ENCODE peak calls at places on chromosomes 11 and 22, in ten cellular contexts. I is left lung, D is left ventricle myocardium inferior, R is lower leg skin, U is GM23338, Q is upper lobe of right lung, W is retinal pigment epithelial cell, K is foreskin fibroblast, V is brain microvascular endothelial cell, Z is right cardiac atrium. O is an unnamed sample.

GRCh38 chr11:2317354-2318050 is 15.7 kb downstream of the TSPAN32 start:
- DNase-seq in Q (peak), V (no peak), Z (no peak), W (no peak), R (peak), K (no peak), U (no peak), I (peak), D (no peak), O (no peak)

GRCh38 chr22:46914916-46915894 is 152.8 kb downstream of the TBC1D22A start:
- DNase-seq in K (no peak), Q (no peak), I (no peak), Z (no peak), U (no peak), D (no peak), W (no peak), V (no peak), R (peak), O (no peak)

GRCh38 chr22:48742191-48742555 is 1085.5 kb downstream of the BRD1 start:
- DNase-seq in Z (no peak), I (no peak), U (no peak), W (no peak), Q (no peak), R (peak), V (no peak), K (no peak), D (no peak), O (no peak)

GRCh38 chr22:29148036-29148435 is 57.7 kb upstream of the EMID1 start:
- DNase-seq in U (no peak), I (no peak), V (no peak), R (no peak), Z (no peak), D (no peak), K (no peak), Q (peak), W (no peak), O (no peak)

GRCh38 chr11:15489281-15489680 is 374.6 kb downstream of the INSC start:
- DNase-seq in W (no peak), D (no peak), V (no peak), Z (no peak), I (no peak), R (no peak), U (no peak), Q (no peak), K (no peak), O (no peak)

GRCh38 chr22:42228480-42228879 is 42.0 kb downstream of the TCF20 start:
- DNase-seq in Z (no peak), D (no peak), I (no peak), U (no peak), R (no peak), Q (no peak), W (no peak), V (no peak), K (no peak), O (no peak)

GRCh38 chr22:31192513-31192912 is 19.6 kb upstream of the LIMK2 start:
- DNase-seq in D (no peak), R (no peak), Q (no peak), I (no peak), K (peak), Z (no peak), U (no peak), V (no peak), W (no peak), O (peak)

GRCh38 chr11:92941676-92942571 is 27.5 kb upstream of the MTNR1B start:
- DNase-seq in K (peak), D (no peak), R (no peak), Q (no peak), V (peak), W (no peak), I (no peak), U (peak), Z (no peak), O (peak)

GRCh38 chr11:8794677-8795103 is 112.1 kb downstream of the RPL27A start:
- DNase-seq in R (no peak), W (no peak), I (no peak), V (no peak), D (no peak), U (peak), Q (no peak), K (no peak), Z (no peak), O (no peak)

GRCh38 chr11:45030778-45031177 is 80.1 kb upstream of the TP53I11 start:
- DNase-seq in Q (no peak), W (no peak), D (no peak), V (no peak), R (no peak), Z (no peak), K (no peak), U (no peak), I (no peak), O (no peak)

GRCh38 chr11:122020902-122021301 is 95.1 kb downstream of the BLID start:
- DNase-seq in D (no peak), K (peak), R (no peak), V (peak), Z (no peak), Q (no peak), I (no peak), U (peak), W (no peak), O (no peak)

GRCh38 chr11:121590772-121591404 is 138.1 kb upstream of the SORL1-AS1 start:
- DNase-seq in W (no peak), K (no peak), Q (no peak), D (no peak), I (no peak), V (no peak), Z (no peak), R (no peak), U (no peak), O (no peak)

GRCh38 chr11:32333335-32333991 is 101.9 kb downstream of the WT1 start:
- DNase-seq in R (peak), D (peak), I (peak), Z (peak), U (peak), W (no peak), K (peak), Q (peak), V (peak), O (peak)

GRCh38 chr11:128759597-128759996 is 65.7 kb downstream of the FLI1 start:
- DNase-seq in K (peak), Z (no peak), U (no peak), V (peak), W (no peak), R (no peak), Q (no peak), D (no peak), I (no peak), O (no peak)

GRCh38 chr11:117761993-117762392 is 35.0 kb downstream of the DSCAML1 start:
- DNase-seq in I (no peak), D (no peak), Q (no peak), W (no peak), R (no peak), Z (no peak), K (no peak), V (no peak), U (no peak), O (no peak)

GRCh38 chr11:73047773-73048371 is 94.2 kb downstream of the FCHSD2 start:
- DNase-seq in W (no peak), K (no peak), U (peak), R (no peak), Z (no peak), V (no peak), Q (no peak), I (no peak), D (no peak), O (peak)

GRCh38 chr11:19811391-19811790 is 98.8 kb downstream of the NAV2 start:
- DNase-seq in W (no peak), D (no peak), K (no peak), Z (no peak), I (no peak), Q (no peak), V (no peak), U (no peak), R (no peak), O (no peak)

GRCh38 chr22:33519140-33519973 is 400.9 kb downstream of the LARGE1 start:
- DNase-seq in Q (no peak), R (no peak), I (no peak), V (peak), Z (no peak), W (peak), U (peak), K (peak), D (no peak), O (peak)

GRCh38 chr11:46675288-46675851 is 25.0 kb downstream of the ARHGAP1 start:
- DNase-seq in V (no peak), Z (peak), W (peak), D (peak), Q (peak), K (peak), I (no peak), U (no peak), R (peak), O (peak)

GRCh38 chr11:48031602-48032001 is 51.2 kb downstream of the PTPRJ start:
- DNase-seq in U (no peak), I (no peak), W (no peak), K (no peak), R (no peak), V (no peak), D (no peak), Z (no peak), Q (no peak), O (no peak)
- H3K4me3 ChIP-seq in U (no peak), I (no peak), W (no peak), K (no peak), R (no peak), V (no peak), D (no peak), Z (no peak), Q (no peak), O (no peak)

GRCh38 chr22:21579474-21579851 is 11.9 kb downstream of the UBE2L3 start:
- DNase-seq in Z (no peak), R (no peak), Q (no peak), V (no peak), U (no peak), I (no peak), K (no peak), W (no peak), D (no peak), O (no peak)

GRCh38 chr22:21585389-21585788 is 17.9 kb downstream of the UBE2L3 start:
- DNase-seq in Q (no peak), U (no peak), R (no peak), Z (no peak), W (no peak), V (no peak), D (no peak), K (no peak), I (no peak), O (no peak)

GRCh38 chr22:21587803-21588611 is 20.5 kb downstream of the UBE2L3 start:
- DNase-seq in I (no peak), Z (no peak), W (no peak), R (no peak), K (peak), Q (no peak), V (no peak), U (no peak), D (no peak), O (no peak)

DNA sequence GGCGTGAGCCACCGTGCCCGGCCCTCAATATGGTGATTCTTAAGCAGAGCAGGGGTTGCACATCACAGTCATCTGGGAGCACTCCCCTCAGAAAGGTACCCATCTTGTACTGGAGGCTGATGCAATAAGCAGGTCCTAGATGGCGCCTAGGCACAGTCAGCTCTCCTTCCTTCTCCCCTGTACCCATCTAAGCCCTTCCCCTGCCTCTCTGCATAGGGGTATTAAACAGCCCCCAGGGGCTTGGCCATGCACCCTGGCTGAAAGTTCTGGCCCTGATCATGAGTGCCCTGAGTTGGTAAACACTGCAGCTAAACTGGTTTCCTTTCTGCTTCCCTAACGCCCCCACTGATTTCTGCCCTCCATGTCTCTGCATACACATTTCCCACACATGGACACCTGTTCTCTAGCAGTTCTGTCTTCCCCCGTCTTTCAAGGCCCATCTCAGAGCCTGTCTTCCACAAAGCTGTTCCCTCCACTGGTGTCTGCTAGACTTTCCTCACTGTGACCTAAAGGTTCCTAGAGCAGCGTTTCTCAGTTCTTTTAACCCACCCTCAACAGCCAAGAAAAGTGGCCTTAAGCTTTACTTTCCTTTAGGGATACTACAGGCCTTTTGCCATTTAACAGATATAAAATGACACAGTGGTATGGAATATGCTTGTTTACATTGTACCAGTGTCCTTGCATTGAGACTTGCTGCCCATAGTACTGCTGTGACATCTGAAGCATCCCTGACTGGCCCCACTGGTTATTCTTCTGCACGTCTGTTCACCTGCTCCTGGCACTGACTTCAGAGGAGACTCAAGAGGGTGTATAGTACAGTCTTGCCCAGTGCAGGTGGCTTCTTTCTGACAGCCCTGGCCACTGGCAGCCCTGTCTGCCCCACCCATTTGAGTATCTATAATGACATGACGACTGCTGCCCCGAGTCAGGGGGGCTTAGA is 15.6 kb downstream of the UBE2L3 start:
- DNase-seq in U (no peak), K (no peak), I (no peak), V (no peak), D (no peak), Q (no peak), R (no peak), Z (no peak), W (no peak), O (no peak)
- H3K4me3 ChIP-seq in U (no peak), K (no peak), I (no peak), V (no peak), D (no peak), Q (no peak), R (no peak), Z (no peak), W (no peak), O (no peak)

GRCh38 chr22:40449676-40450035 is 79.3 kb downstream of the SGSM3 start:
- DNase-seq in Q (no peak), D (no peak), R (no peak), I (no peak), Z (no peak), U (no peak), K (peak), V (peak), W (peak), O (peak)

GRCh38 chr22:40441761-40442364 is 71.5 kb downstream of the SGSM3 start:
- DNase-seq in I (peak), U (no peak), W (no peak), Q (no peak), V (no peak), Z (no peak), K (no peak), R (peak), D (no peak), O (no peak)

GRCh38 chr22:40443675-40444482 is 73.5 kb downstream of the SGSM3 start:
- DNase-seq in D (peak), U (peak), R (no peak), W (no peak), V (no peak), K (no peak), Z (peak), Q (no peak), I (no peak), O (no peak)

GRCh38 chr22:40446203-40446602 is 75.8 kb downstream of the SGSM3 start:
- DNase-seq in R (no peak), U (no peak), D (no peak), V (no peak), W (no peak), K (no peak), I (no peak), Z (no peak), Q (no peak), O (no peak)

GRCh38 chr22:40444483-40444787 is 74.0 kb downstream of the SGSM3 start:
- DNase-seq in I (no peak), Q (no peak), V (no peak), U (no peak), D (no peak), K (no peak), W (no peak), Z (no peak), R (no peak), O (no peak)
- H3K4me3 ChIP-seq in I (no peak), Q (no peak), V (no peak), U (no peak), D (no peak), K (no peak), W (no peak), Z (no peak), R (no peak), O (no peak)

GRCh38 chr11:124922831-124923230 is 3.8 kb downstream of the HEPN1 start:
- DNase-seq in U (no peak), V (no peak), I (no peak), Z (no peak), R (no peak), Q (no peak), W (no peak), K (no peak), D (no peak), O (no peak)
- H3K4me3 ChIP-seq in U (no peak), V (no peak), I (no peak), Z (no peak), R (no peak), Q (no peak), W (no peak), K (no peak), D (no peak), O (no peak)

GRCh38 chr11:123561046-123561781 is 93.2 kb downstream of the SCN3B start:
- DNase-seq in D (peak), Z (no peak), K (peak), U (peak), R (no peak), W (no peak), I (no peak), V (peak), Q (no peak), O (peak)
- H3K4me3 ChIP-seq in D (peak), Z (no peak), K (peak), U (peak), R (no peak), W (peak), I (no peak), V (no peak), Q (no peak), O (no peak)

O was measured in bronchial epithelial cell.